ENCODE peak calls at places on chromosome 12, in five cellular contexts. C is left lung, P is heart right ventricle, M is hepatocyte, U is breast epithelium. L is an unnamed sample.

GRCh38 chr12:108375986-108376663 is 37.0 kb upstream of the CMKLR1 start:
- DNase-seq in C (no peak), P (no peak), M (no peak), U (no peak), L (no peak)

GRCh38 chr12:5254703-5255102 is 177.2 kb upstream of the NTF3 start:
- DNase-seq in C (no peak), P (no peak), M (no peak), U (no peak), L (no peak)

GRCh38 chr12:10031771-10032175 is 1.3 kb downstream of the CLEC9A start:
- DNase-seq in C (no peak), P (no peak), M (no peak), U (no peak), L (no peak)

GRCh38 chr12:46136239-46136638 is 132.6 kb downstream of the SLC38A1 start:
- DNase-seq in C (no peak), P (no peak), M (no peak), U (no peak), L (no peak)

GRCh38 chr12:102427542-102427923 is 52.8 kb downstream of the IGF1 start:
- DNase-seq in C (no peak), P (peak), M (no peak), U (peak), L (no peak)

GRCh38 chr12:95102916-95103671 is 29.7 kb upstream of the NR2C1 start:
- DNase-seq in C (no peak), P (no peak), M (peak), U (no peak), L (no peak)

GRCh38 chr12:125050868-125051267 is 14.4 kb upstream of the AACS start:
- DNase-seq in C (no peak), P (no peak), M (no peak), U (no peak), L (no peak)

GRCh38 chr12:47652491-47653234 is 53.2 kb downstream of the RPAP3 start:
- DNase-seq in C (no peak), P (no peak), M (peak), U (no peak), L (no peak)

GRCh38 chr12:6341439-6342139 is at the start of gene TNFRSF1A:
- DNase-seq in C (peak), P (peak), M (peak), U (peak), L (peak)

GRCh38 chr12:64004639-64005038 is 160.1 kb downstream of the SRGAP1 start:
- DNase-seq in C (no peak), P (no peak), M (no peak), U (no peak), L (no peak)

GRCh38 chr12:126545411-126545810 is 1480.2 kb downstream of the AACS start:
- DNase-seq in C (no peak), P (no peak), M (no peak), U (no peak), L (no peak)

GRCh38 chr12:32532951-32533350 is 133.6 kb downstream of the FGD4 start:
- DNase-seq in C (no peak), P (no peak), M (no peak), U (no peak), L (no peak)

GRCh38 chr12:47773062-47773857 is at the start of gene SLC48A1:
- DNase-seq in C (peak), P (peak), M (peak), U (peak), L (no peak)

GRCh38 chr12:111209779-111210178 is 159.1 kb downstream of the PHETA1 start:
- DNase-seq in C (no peak), P (no peak), M (no peak), U (no peak), L (no peak)

GRCh38 chr12:88298761-88299242 is 156.7 kb downstream of the TMTC3 start:
- DNase-seq in C (no peak), P (no peak), M (no peak), U (no peak), L (no peak)

DNA sequence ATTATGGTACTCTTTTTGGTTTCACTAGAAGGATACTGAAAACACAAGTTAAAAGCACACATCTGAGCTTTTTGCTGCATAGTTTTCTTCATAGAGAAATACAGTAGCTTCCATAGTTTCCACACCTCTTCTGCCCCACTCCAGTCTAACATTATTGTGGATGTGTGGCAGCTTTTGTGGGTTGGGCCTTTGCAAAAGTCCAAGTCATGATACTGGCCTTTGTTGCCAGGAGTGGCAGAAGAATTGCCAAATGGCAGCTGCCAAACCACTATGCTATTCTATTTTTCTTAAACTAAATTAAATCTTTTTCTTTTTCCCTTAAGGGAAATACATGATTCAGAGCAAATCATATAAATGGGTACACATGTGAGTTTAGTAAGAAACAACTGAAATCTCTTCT is 114.8 kb downstream of the PLEKHA5 start:
- DNase-seq in C (no peak), P (no peak), M (no peak), U (no peak), L (no peak)
- H3K4me3 ChIP-seq in C (no peak), P (no peak), M (no peak), U (no peak), L (no peak)

DNA sequence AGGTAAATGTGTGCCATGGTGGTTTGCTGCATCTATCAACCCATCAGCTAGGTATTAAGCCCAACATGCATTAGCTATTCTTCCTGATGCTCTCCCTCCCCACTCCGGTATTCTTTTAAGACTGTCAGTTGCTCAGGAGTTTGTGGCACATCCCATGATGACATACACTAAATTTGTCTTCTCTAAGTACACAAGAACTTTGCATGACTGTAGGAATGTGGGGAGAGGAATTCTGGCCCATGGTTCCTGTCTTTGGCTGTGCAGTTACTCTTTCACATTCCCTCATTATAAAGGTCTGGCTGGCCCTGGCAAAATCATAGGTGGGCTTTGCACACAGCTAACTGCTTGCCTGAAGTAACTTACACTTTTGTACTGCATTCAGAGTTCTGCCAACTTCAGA is 30.3 kb downstream of the HMGA2 start:
- DNase-seq in C (no peak), P (no peak), M (no peak), U (no peak), L (no peak)
- H3K27ac ChIP-seq in C (no peak), P (no peak), M (no peak), U (no peak), L (no peak)

DNA sequence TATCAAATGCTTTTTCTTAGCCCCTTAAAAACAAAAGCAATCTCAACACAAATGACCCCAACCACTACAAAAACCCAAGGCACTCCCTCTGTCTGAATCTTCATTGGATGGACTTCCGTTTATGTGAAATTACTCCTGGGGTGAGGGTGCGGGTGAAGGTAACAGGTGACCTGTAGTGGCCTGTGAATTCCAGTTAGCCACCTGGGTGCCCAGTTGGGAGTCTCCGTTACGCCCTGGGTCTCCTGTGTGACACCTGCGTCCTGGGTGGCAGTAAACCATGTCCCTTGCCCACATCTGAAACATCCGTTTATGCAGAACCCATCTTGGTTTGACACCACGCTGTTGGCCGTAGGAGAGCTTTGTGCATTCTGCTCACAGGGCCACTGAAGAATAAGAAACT is 62.6 kb downstream of the CCDC92 start:
- DNase-seq in C (no peak), P (no peak), M (no peak), U (no peak), L (no peak)
- H3K4me3 ChIP-seq in C (no peak), P (no peak), M (no peak), U (no peak), L (no peak)

DNA sequence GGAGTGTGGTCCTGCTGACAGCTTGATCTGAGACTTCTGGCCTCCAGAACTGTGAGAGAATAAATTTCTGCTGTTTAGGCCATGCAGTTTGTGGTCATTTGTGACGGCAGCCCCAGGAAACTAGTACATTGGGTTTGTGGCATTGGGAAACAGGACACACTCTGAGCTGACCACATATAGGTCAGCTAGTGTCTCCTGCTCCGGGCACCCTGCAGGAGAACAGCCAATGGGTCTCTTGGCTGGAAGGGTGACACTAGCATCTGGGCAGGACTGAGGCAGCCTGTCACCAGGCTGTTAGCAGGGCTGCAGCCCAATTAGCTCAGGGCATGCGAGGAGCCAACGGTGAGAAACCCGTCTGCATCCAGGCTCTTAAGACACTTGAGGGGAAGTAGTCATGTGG is 83.2 kb downstream of the PITPNM2 start:
- DNase-seq in C (no peak), P (no peak), M (no peak), U (no peak), L (no peak)
- H3K27ac ChIP-seq in C (no peak), P (no peak), M (no peak), U (no peak), L (no peak)

DNA sequence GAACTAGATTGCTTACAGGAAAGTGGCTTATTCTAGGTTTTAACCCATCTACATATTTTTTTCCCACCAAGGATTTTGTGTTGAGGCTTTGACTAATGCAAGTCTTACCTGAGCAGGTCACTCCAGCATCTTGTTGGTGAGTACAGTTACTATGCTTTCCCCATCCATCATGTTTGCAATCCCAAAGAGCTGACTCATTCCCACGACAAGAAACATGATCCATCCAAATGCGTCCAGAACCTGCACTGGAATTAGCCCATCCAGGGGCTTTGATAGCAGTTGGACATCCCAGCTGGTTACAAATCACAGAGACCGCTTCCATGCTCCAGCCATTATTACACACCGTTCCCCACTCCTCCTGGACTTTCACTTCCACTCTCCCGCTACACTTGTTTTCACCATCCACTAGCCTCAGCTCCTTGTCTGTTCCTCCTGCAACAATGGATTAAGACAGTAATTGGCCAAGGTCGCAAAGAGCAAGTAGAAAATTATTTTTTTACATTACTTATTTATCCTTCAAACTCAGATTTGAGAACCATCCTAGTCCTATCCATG is 2.5 kb downstream of the CD163 start:
- DNase-seq in C (no peak), P (no peak), M (no peak), U (no peak), L (no peak)
- H3K4me3 ChIP-seq in C (peak), P (peak), M (no peak), U (peak), L (peak)

DNA sequence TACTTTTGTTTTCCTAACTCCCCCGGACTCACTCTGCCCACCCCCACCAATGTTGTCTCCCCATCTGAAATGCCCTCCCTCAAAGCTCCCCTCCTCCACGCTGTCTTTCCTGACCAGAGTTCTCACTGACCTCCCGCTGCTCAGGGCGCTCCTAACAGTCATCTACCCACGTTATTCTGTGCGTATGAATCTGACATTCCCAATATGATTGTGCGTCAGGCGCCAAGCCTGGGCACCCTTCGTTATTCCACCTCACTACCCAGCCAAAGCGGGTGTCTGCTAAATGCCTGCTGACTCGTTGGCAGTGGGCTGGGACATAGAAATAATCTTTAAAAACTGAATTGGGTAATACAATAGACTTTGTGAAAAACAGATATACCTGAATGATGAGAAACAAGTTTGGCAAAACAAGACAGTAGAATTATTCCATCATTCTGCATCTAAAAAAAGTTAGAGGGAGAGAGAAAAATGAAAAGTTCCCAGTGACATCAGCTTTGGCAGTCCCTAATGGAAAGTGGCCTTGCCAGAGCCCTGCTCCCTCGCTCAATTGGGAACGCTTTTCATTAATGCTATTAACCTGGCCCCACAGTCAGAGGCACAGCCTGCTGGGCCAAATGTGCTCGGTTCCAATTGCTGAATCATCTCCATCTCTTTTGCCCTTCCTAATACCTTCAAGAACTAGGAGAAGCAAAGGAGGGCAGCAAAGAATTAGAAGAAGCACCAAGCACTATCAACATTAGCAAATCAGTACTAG is 74.0 kb upstream of the PLXNC1 start:
- DNase-seq in C (peak), P (peak), M (no peak), U (peak), L (peak)
- H3K27ac ChIP-seq in C (no peak), P (peak), M (no peak), U (peak), L (peak)

DNA sequence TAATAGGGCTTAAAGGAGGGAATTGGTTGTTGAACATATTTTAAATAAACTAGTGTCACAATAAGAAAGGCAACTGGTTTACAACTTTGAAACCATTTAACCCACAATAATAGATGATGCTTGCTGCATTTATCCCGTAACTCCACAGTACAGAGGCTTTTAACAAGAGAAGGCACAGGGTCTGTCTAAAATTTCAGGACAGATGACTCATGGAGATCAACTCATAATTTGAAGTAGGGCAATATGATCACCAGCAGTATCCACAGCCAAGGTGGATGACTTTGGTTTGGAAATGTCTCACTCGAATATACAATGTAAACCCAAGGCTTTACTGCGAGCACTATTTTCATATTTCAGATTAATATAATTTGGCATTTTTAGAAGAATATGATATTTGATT is 340.2 kb downstream of the LRIG3 start:
- DNase-seq in C (no peak), P (no peak), M (no peak), U (no peak), L (no peak)
- H3K4me3 ChIP-seq in C (no peak), P (no peak), M (no peak), U (no peak), L (no peak)